ENCODE peak calls at places on chromosomes 13 and 19, in four cellular contexts. M is GM23338, S is BE2C, G is DND-41. I is an unnamed sample. For H3K4me1, the result is how much of the 10 kb centered on the place peaks cover.

GRCh38 chr13:30404207-30404606 is 18.1 kb upstream of the UBE2L5 start:
- DNase-seq in M (no peak), S (no peak), G (no peak), I (no peak)

GRCh38 chr13:20901668-20902437 is 693 bp downstream of the XPO4 start:
- DNase-seq in M (peak), S (peak), G (peak), I (peak)

GRCh38 chr13:108508263-108508662 is 121.1 kb upstream of the MYO16 start:
- DNase-seq in M (peak), S (no peak), G (no peak), I (peak)

GRCh38 chr13:44116562-44117315 is 237.0 kb downstream of the LACC1 start:
- DNase-seq in M (peak), S (no peak), G (peak), I (peak)

GRCh38 chr13:114069376-114070097 is 62.9 kb downstream of the RASA3 start:
- DNase-seq in M (no peak), S (no peak), G (no peak), I (no peak)

GRCh38 chr13:85379433-85379832 is 419.8 kb downstream of the SLITRK6 start:
- DNase-seq in M (no peak), S (no peak), G (no peak), I (peak)

GRCh38 chr19:27833031-27833430 is 1379.9 kb downstream of the UQCRFS1 start:
- DNase-seq in M (no peak), S (no peak), G (no peak), I (no peak)

GRCh38 chr19:45998834-45999233 is 3.6 kb downstream of the CCDC61 start:
- DNase-seq in M (no peak), S (no peak), G (no peak), I (no peak)

GRCh38 chr19:14577885-14578427 is 4.9 kb upstream of the CLEC17A start:
- DNase-seq in M (peak), S (no peak), G (no peak), I (peak)

GRCh38 chr19:14576363-14576762 is 4.5 kb upstream of the NDUFB7 start:
- DNase-seq in M (no peak), S (no peak), G (no peak), I (peak)

GRCh38 chr19:14582894-14583340 is at the start of gene CLEC17A:
- DNase-seq in M (no peak), S (no peak), G (no peak), I (peak)

GRCh38 chr19:14577264-14577663 is 5.4 kb upstream of the NDUFB7 start:
- DNase-seq in M (no peak), S (no peak), G (no peak), I (peak)

DNA sequence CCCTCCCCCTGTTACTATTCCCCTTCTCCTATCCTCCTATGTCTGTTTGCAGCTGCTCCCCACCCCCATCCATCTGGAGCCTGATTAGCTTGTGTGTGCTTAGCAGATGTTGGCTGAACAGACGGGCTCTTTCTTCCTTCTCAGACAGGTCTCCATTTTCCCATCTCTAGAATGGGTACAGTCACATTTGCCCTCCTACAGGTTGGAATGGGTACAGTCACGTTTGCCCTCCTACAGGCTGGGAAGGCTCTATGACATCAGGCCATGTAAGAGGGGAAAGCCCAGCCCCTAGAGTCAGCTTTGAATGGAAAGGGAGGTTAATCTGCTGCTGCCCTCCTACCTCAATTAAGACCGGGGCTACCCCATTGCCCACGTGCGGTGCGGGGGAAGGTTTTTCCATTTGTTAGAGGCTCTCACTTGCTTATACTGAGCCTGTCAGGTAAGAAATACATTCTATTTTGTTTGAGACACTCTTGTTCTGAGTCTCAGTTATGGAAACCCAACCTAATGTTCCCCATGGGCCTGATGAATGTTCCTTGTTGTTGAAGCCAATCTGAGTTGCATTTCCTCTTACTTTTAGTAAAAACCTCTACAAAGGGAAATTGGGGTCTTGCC is 2.2 kb upstream of the CLEC17A start:
- DNase-seq in M (no peak), S (no peak), G (no peak), I (peak)
- H3K4me1 ChIP-seq in M (under half), S (under half), G (under half), I (half or more)

DNA sequence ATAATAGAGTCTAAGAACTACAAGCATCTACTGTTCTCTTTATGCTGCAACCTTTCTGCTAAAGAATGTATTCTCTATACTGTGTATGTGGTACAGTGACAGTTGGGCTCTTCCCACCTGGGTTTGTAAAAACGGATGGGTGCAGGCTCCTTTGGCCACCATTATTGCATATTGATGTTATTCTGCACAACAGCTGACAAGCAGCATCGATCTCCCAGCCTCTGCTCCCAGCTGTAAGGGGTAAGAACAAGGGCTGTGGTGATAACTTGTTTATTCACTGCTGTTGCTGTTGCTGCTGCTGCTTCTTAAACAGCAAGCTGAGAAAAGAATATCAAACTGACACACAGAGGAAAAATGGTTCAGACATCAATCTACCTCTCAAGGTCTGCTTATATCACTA is 56.2 kb downstream of the KCNRG start:
- DNase-seq in M (no peak), S (no peak), G (peak), I (no peak)
- H3K4me1 ChIP-seq in M (under half), S (under half), G (half or more), I (half or more)

DNA sequence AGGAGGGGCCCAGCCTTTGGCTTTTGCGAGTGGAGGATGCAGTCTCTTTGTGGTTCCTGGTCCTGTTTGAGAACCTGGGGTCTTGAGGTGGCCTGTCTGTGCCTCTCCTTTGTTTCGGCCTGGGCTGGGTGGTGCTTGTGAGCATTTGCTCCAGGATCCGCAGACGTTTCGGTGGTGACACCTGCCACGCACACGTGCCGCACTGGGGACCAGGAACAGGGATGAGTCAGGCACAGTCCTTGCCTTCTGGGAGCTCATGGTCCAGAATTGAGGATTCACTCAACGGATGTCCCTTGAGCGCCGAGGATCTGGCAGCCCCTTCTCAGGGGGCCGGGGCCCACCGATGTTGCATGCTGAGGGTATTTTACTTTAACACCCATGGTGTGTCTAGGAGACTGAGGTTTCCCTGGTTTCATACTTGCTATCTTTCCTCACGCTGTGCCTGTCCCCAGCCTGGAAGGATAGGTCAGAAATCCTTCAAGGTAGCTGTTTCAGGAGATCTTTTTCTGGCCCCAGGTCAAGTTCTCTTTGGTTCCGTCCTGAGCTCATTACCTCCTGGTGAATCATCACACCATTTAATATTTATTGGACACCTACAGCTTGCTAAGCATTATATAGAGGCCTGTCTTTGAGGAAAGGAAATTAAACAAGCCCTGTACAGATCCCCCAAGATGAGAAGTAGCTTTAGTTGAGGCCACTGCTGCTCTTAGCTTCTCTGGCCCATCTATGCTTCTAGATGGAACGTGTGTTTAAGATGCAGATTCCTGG is 5.1 kb downstream of the HDGFL2 start:
- DNase-seq in M (no peak), S (no peak), G (no peak), I (no peak)
- H3K4me1 ChIP-seq in M (under half), S (under half), G (under half), I (under half)

DNA sequence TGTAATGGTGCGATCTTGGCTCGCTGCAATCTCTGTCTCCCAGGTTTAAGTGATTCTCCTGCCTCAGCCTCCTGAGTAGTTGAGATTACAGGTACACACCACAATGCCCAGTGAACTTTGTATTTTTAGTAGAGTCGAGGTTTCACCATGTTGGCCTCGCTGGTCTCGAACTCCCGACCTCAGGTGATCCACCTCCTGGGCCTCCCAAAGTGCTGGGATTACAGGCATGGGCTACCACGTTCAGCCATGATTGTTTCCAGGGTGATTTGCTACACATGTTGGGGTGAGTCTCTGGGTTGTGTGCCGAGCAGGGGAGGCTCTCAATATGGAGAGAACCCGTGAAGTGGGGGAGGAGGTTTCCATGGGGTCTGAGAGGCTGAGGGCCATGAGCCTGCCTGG is 24.8 kb upstream of the CEACAM21 start:
- DNase-seq in M (no peak), S (no peak), G (no peak), I (no peak)
- H3K4me1 ChIP-seq in M (under half), S (under half), G (under half), I (half or more)

DNA sequence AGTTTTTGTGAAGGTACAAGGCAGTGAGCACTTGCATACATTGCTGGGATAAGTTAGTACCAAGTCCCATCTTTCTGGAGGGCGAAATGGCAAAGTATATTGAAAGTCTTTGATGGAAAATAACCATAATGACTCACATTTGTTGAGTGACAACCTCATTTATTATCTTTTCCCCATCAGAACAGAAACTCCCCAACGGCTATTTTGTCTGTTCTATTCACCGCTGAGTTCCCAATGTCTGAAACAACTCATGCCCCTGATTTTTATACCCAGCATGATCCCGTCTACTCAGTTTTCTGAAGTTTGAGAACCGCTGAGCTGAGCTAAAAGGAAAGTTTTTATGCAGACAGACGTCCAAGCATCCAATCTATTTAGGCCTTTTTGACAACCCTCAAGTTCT is 7.8 kb upstream of the TINCR start:
- DNase-seq in M (no peak), S (no peak), G (no peak), I (no peak)
- H3K4me1 ChIP-seq in M (under half), S (under half), G (under half), I (under half)

GRCh38 chr13:93942016-93942415 is 537.5 kb downstream of the DCT start:
- DNase-seq in M (no peak), S (no peak), G (no peak), I (no peak)
- H3K4me1 ChIP-seq in M (under half), S (under half), G (under half), I (under half)

DNA sequence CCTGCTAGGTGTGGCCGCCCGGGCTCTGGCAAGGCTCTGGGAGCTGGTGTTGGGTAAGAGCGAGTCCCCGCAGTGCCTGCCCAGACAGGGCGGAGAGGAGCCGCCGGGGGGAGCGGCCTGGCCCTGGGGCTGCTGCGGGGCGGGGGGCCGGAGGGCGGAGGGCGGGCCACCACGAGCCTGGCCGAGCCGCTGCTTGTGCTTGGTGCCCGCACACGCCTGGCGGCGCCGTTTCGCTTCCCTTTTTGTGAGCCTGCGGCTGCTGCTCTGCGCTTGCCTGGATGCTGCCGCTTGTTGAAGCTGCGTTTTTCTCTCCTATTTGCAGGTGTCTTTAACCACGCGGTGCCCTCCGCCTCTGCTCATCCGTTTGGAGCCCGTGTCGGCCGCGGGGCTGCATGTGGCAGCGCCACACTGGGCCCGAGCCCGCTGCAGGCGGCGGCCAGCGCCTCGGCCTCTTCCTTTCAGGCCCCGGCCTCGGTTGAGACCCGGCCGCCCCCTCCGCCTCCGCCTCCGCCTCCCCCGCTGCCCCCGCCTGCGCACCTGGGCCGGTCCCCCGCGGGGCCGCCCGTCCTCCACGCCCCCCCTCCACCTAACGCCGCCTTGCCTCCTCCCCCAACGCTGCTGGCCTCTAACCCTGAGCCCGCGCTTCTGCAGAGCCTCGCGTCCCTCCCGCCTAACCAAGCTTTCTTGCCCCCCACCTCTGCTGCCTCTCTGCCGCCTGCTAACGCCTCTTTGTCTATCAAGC is 8.5 kb downstream of the PLEKHJ1 start:
- DNase-seq in M (peak), S (no peak), G (no peak), I (peak)
- H3K4me1 ChIP-seq in M (under half), S (under half), G (under half), I (half or more)

GRCh38 chr19:35117791-35118190 is 2.2 kb downstream of the FXYD3 start:
- DNase-seq in M (no peak), S (no peak), G (no peak), I (no peak)
- H3K4me1 ChIP-seq in M (under half), S (under half), G (under half), I (under half)

GRCh38 chr13:48235100-48235813 is 2.3 kb downstream of the ITM2B start:
- DNase-seq in M (peak), S (peak), G (peak), I (peak)
- H3K4me1 ChIP-seq in M (half or more), S (under half), G (under half), I (under half)